ENCODE peak calls at places on chromosomes 2 and 18, in four cellular contexts. F is IMR-90, W is transverse colon, K is sigmoid colon. D is an unnamed sample.

GRCh38 chr2:230842473-230842872 is 22.3 kb upstream of the ITM2C start:
- DNase-seq in F (no peak), W (peak; percentile 40), K (no peak), D (no peak)

GRCh38 chr18:3932285-3932684 is 482.3 kb downstream of the TGIF1 start:
- DNase-seq in F (no peak), W (no peak), K (no peak), D (no peak)

GRCh38 chr2:170736628-170737027 is 21.5 kb downstream of the SP5 start:
- DNase-seq in W (no peak), F (no peak), K (no peak), D (no peak)

GRCh38 chr2:215931256-215931903 is 82.0 kb downstream of the MREG start:
- DNase-seq in F (peak; percentile 83), K (peak; percentile 80), W (peak; percentile 58), D (peak; percentile 29)

GRCh38 chr2:225122582-225123486 is 80.6 kb upstream of the DOCK10 start:
- DNase-seq in F (peak; percentile 47), W (no peak), K (no peak), D (no peak)

GRCh38 chr2:26459991-26460612 is 17.8 kb downstream of the OTOF start:
- DNase-seq in K (no peak), F (no peak), W (no peak), D (no peak)

GRCh38 chr18:79889569-79889968 is 61.9 kb downstream of the SLC66A2 start:
- DNase-seq in F (no peak), K (no peak), W (no peak), D (no peak)

GRCh38 chr2:140502951-140503630 is 1627.7 kb downstream of the LRP1B start:
- DNase-seq in K (no peak), W (no peak), F (peak; percentile 56), D (no peak)

GRCh38 chr2:239663364-239663924 is 262.6 kb upstream of the HDAC4 start:
- DNase-seq in W (no peak), F (no peak), K (peak; percentile 42), D (no peak)

GRCh38 chr2:188607501-188607900 is 315.8 kb downstream of the GULP1 start:
- DNase-seq in K (no peak), W (no peak), F (no peak), D (no peak)

GRCh38 chr18:67199993-67200617 is 316.4 kb downstream of the DSEL start:
- DNase-seq in W (no peak), F (peak; percentile 69), K (no peak), D (no peak)

GRCh38 chr2:41038408-41038807 is 586.5 kb upstream of the SLC8A1 start:
- DNase-seq in F (peak; percentile 40), K (no peak), W (no peak), D (no peak)

GRCh38 chr2:62934501-62934900 is 116.1 kb upstream of the OTX1 start:
- DNase-seq in F (no peak), K (no peak), W (no peak), D (no peak)
- H3K9me3 ChIP-seq in F (no peaks in the 10 kb centered on the region), K (no peaks in the 10 kb centered on the region), W (no peaks in the 10 kb centered on the region), D (no peaks in the 10 kb centered on the region)

GRCh38 chr2:45005261-45006002 is 3.8 kb downstream of the SIX2 start:
- DNase-seq in F (no peak), K (no peak), W (no peak), D (no peak)

GRCh38 chr2:45006041-45006941 is 3.0 kb downstream of the SIX2 start:
- DNase-seq in K (no peak), F (no peak), W (no peak), D (no peak)

GRCh38 chr2:45007356-45007755 is 1.9 kb downstream of the SIX2 start:
- DNase-seq in F (no peak), K (no peak), W (no peak), D (no peak)

GRCh38 chr2:45007961-45008295 is 1.3 kb downstream of the SIX2 start:
- DNase-seq in W (no peak), K (no peak), F (no peak), D (no peak)

DNA sequence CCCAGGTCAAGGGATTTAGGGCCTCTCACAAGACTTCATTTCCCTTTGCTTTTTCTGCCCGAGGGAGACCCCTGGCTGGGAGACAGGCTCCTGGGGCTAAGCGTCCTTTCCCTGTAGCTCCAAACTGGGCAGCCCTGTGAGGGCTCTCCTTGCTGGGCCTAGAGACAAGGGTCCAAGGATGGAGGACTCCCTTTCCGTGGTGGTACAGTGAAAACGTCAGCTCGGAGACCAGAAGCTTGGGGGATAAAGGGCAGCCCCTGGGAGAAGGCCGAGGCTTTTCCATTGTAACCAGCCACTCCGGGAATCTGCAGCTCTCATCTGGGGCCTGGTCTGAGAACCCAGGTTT is 2.3 kb downstream of the SIX2 start:
- DNase-seq in K (no peak), W (no peak), F (no peak), D (no peak)
- H3K9me3 ChIP-seq in K (no peaks in the 10 kb centered on the region), W (no peaks in the 10 kb centered on the region), F (peaks cover 10% of the 10 kb centered on the region), D (no peaks in the 10 kb centered on the region)

DNA sequence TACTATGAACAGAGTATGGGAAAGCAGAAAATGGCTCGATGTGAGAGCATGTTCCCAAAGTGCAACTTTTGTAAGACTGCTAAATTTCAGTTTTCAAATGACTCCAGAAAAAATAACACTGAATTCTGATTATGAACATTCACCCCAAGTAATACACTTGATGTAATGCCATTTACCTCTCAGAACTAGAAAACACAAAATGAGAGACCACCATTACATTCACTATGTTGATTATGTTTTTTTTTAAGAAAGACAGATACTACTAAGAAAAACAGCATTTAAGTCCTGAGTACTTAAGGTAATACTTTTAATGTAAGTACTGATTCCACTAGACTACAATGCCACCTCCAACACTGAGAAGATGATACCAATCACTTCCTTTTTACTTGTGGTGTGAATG is 38.5 kb downstream of the SFT2D3 start:
- DNase-seq in K (no peak), W (no peak), F (no peak), D (no peak)
- H3K9me3 ChIP-seq in K (no peaks in the 10 kb centered on the region), W (no peaks in the 10 kb centered on the region), F (no peaks in the 10 kb centered on the region), D (no peaks in the 10 kb centered on the region)

DNA sequence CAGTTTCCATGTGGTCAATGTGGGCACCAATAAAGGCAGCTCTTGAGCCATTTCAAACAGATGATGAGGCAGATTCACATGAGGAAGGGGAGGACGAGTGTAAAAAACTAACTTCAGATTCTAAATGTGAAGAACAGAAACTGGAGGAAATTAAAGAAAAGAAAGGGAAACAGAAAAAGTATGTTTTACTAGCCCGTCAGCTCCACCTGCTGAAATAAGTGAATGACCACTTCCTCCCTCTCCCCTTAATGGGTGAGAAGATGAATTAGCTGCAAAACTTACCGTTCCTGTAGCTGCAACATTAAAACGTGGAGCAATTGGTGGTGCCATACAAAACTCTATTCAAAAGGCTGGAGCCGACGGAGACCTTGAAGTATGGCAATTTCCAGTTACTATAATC is 203.5 kb downstream of the UXS1 start:
- DNase-seq in K (no peak), W (no peak), F (no peak), D (no peak)
- H3K9me3 ChIP-seq in K (peaks cover 24% of the 10 kb centered on the region), W (peaks cover 25% of the 10 kb centered on the region), F (peaks cover 9% of the 10 kb centered on the region), D (peaks cover 10% of the 10 kb centered on the region)

GRCh38 chr2:115763601-115764000 is 1321.2 kb downstream of the DPP10 start:
- DNase-seq in F (no peak), W (no peak), K (no peak), D (no peak)
- H3K9me3 ChIP-seq in F (peaks cover 3% of the 10 kb centered on the region), W (no peaks in the 10 kb centered on the region), K (no peaks in the 10 kb centered on the region), D (no peaks in the 10 kb centered on the region)